ENCODE peak calls at places on chromosomes 11 and 22, in four cellular contexts. K, F, D and G are unnamed samples.

GRCh38 chr11:94732617-94733292 is 35.4 kb upstream of the AMOTL1 start:
- DNase-seq in F (no peak), K (no peak), D (no peak), G (no peak)

GRCh38 chr11:64653388-64653973 is 62.5 kb downstream of the SLC22A12 start:
- DNase-seq in F (no peak), D (no peak), K (no peak), G (no peak)

GRCh38 chr22:20117656-20118571 is 888 bp upstream of the TRMT2A start:
- DNase-seq in D (no peak), F (peak; percentile 76), K (no peak), G (no peak)

GRCh38 chr11:17720796-17721171 is 1.4 kb downstream of the MYOD1 start:
- DNase-seq in K (no peak), D (no peak), F (no peak), G (no peak)

GRCh38 chr11:85627332-85627997 is at the start of gene DLG2:
- DNase-seq in D (no peak), K (peak; percentile 39), F (no peak), G (no peak)

GRCh38 chr11:65639623-65640482 is 2.0 kb downstream of the SIPA1 start:
- DNase-seq in K (no peak), F (no peak), D (no peak), G (no peak)

GRCh38 chr11:113473983-113474361 is 1.2 kb downstream of the DRD2 start:
- DNase-seq in F (no peak), K (no peak), D (no peak), G (no peak)

GRCh38 chr11:15819679-15820286 is 536.6 kb downstream of the SOX6 start:
- DNase-seq in D (no peak), F (peak; percentile 87), K (peak; percentile 86), G (peak; percentile 66)

GRCh38 chr11:69539416-69540117 is 58.1 kb downstream of the LINC01488 start:
- DNase-seq in K (no peak), D (peak; percentile 54), F (peak; percentile 84), G (no peak)

GRCh38 chr11:70900540-70900939 is 351.8 kb downstream of the SHANK2 start:
- DNase-seq in K (no peak), F (peak; percentile 43), D (no peak), G (peak; percentile 25)

GRCh38 chr22:44116331-44116730 is 64.4 kb upstream of the PARVG start:
- DNase-seq in F (no peak), K (no peak), D (no peak), G (no peak)

GRCh38 chr11:117037279-117037951 is 60.8 kb downstream of the SIK3 start:
- DNase-seq in F (no peak), D (no peak), K (no peak), G (no peak)

GRCh38 chr22:22397292-22397870 is 111.2 kb downstream of the ZNF280B start:
- DNase-seq in D (no peak), K (no peak), F (no peak), G (no peak)

GRCh38 chr22:46661221-46661851 is 41.1 kb downstream of the GRAMD4 start:
- DNase-seq in D (no peak), F (no peak), K (peak; percentile 62), G (no peak)

GRCh38 chr22:31284241-31284745 is 8.0 kb downstream of the PIK3IP1 start:
- DNase-seq in D (no peak), F (no peak), K (no peak), G (no peak)

GRCh38 chr22:40498454-40499186 is 128.2 kb downstream of the SGSM3 start:
- DNase-seq in D (no peak), F (no peak), K (no peak), G (no peak)

GRCh38 chr11:1203505-1204271 is 19.2 kb upstream of the MUC5B start:
- DNase-seq in F (peak; percentile 60), K (peak; percentile 38), D (peak; percentile 74), G (peak; percentile 76)

GRCh38 chr11:19670030-19670761 is 42.4 kb upstream of the NAV2 start:
- DNase-seq in D (no peak), K (peak; percentile 27), F (no peak), G (no peak)

GRCh38 chr11:75582461-75582934 is 20.4 kb downstream of the SERPINH1 start:
- DNase-seq in F (no peak), D (no peak), K (no peak), G (no peak)

GRCh38 chr11:123062158-123062891 is 389 bp upstream of the HSPA8 start:
- DNase-seq in D (peak; percentile 100), F (peak; percentile 100), K (peak; percentile 98), G (peak; percentile 100)
- TF ChIP-seq CTCF in D (no peak), F (no peak), K (no peak), G (no peak)

GRCh38 chr11:82676483-82677094 is 57.1 kb downstream of the FAM181B start:
- DNase-seq in D (no peak), K (no peak), F (no peak), G (no peak)
- TF ChIP-seq CTCF in D (peak; percentile 21), K (peak; percentile 30), F (peak; percentile 41), G (no peak)

DNA sequence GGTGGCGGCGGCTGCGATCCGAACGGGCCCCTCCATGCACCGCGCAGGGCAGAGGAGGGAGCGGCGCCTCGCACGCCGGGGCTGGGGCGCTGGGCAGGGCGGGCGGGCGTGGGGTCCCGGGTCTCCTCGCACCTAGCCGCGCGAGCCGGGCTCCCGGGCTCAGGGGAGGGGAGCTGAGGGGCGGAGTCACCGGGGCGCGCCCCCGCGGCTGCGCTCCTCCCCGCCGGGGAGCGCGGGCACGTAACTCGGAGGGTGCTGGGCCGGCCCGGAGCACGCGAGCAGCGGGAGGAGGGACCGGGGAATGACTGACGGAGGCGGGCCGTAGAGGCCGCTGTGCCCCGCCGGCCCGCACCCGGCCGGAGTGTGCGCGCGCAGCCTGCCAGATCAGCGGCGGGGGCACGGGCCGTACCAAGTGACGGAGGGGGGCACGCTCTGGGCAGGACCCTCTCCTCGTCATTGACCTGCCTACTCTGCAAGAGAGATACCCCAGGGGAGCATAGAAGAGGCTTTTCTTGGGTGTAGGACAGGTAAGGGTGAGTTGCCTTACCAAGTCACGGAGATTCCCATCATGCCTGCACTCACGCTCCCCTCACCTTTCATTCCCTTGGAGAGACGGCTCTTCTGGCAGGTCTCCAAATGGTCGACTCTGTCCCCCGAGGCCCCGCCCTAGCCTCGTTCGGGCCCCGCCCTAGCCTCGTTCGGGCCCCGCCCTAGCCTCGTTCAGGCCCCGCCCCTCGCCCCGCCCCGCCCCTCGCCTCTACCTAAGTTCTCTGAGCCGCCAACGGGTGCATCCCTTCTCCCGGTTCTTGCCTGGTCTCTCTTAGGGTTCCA is at the start of gene CDON:
- DNase-seq in D (peak; percentile 88), K (peak; percentile 91), F (peak; percentile 96), G (peak; percentile 90)
- TF ChIP-seq CTCF in D (no peak), K (no peak), F (peak; percentile 21), G (peak; percentile 24)

DNA sequence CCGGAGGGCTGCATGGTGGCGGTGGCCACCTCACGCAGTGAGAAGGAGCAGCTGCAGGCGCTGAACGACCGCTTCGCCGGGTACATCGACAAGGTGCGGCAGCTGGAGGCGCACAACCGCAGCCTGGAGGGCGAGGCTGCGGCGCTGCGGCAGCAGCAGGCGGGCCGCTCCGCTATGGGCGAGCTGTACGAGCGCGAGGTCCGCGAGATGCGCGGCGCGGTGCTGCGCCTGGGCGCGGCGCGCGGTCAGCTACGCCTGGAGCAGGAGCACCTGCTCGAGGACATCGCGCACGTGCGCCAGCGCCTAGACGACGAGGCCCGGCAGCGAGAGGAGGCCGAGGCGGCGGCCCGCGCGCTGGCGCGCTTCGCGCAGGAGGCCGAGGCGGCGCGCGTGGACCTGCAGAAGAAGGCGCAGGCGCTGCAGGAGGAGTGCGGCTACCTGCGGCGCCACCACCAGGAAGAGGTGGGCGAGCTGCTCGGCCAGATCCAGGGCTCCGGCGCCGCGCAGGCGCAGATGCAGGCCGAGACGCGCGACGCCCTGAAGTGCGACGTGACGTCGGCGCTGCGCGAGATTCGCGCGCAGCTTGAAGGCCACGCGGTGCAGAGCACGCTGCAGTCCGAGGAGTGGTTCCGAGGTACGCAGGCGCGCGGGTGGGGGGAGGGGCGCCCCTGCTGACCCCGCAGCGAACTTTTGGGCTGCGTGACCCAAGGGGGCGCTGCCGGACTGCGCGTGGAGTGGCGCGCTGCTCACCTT is 670 bp downstream of the NEFH start:
- DNase-seq in K (no peak), D (no peak), F (peak; percentile 74), G (no peak)
- TF ChIP-seq CTCF in K (no peak), D (no peak), F (no peak), G (no peak)

DNA sequence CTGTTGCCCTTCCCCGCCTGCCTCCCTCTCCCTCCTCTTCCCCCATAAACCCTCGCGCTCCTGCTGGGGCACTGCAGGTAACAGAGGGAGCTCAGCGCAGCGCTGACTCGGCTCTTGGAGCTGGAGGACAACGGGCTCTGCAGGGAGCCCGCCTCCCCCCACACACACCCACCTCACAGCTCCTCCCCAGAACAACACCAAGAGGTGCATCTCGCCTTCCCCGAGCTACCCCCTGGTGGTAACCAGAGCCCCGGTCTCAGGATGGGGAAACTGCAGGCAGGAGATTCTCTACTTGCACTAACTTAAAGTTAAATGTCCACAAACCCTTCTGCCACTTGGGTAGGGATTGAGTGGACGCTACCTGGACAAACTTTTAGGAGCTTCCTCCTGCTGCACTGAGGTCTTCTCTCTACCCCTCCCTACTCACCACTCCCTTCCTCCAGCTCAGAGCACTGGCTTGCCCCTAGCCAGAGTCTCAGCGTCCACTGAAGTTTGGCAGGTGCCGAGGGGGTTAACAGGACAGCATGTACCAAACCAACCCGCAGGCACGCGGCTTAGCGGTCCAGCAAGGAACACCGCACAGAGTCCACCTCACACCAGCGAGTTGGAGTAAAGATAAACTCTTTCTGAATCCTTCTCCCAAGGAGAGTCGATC is 4.0 kb upstream of the SCN4B start:
- DNase-seq in K (no peak), F (no peak), D (no peak), G (no peak)
- TF ChIP-seq CTCF in K (no peak), F (no peak), D (no peak), G (no peak)

DNA sequence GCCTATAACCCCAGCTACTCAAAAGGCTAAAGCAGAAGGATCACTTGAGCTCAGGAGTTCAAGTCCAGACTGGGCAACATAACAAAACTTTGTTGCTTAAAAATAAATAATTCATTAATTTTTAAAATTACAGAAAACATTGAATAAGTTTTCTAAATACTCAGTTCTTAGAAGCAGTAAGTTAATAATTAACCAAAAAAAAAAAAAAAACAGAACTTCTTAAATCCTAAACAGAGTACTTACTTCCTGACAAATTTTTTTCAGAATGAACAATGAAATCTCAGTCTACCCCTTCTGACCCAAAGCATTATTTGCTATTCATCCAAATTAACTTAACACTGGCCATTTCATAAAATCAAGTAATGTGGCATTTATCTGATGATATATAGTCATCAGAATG is 65.4 kb upstream of the ARHGAP32 start:
- DNase-seq in D (no peak), K (no peak), F (no peak), G (no peak)
- TF ChIP-seq CTCF in D (no peak), K (no peak), F (no peak), G (no peak)